ENCODE peak calls at places on chromosomes 3 and 15, in five cellular contexts. One of them, this sample, is unnamed.

GRCh38 chr3:193775421-193776077 is 182.5 kb downstream of the OPA1 start:
- DNase-seq in NCI-H69: peak; percentile 93
- DNase-seq in A549: no peak
- DNase-seq in AG04450: no peak
- DNase-seq in AG08396: no peak
- DNase-seq in this sample: peak; percentile 65

GRCh38 chr3:108181172-108181571 is 41.1 kb downstream of the IFT57 start:
- DNase-seq in NCI-H69: no peak
- DNase-seq in A549: no peak
- DNase-seq in AG04450: no peak
- DNase-seq in AG08396: no peak
- DNase-seq in this sample: no peak

GRCh38 chr3:99774467-99774866 is 43.2 kb upstream of the CMSS1 start:
- DNase-seq in NCI-H69: no peak
- DNase-seq in A549: no peak
- DNase-seq in AG04450: peak; percentile 23
- DNase-seq in AG08396: peak; percentile 22
- DNase-seq in this sample: no peak

GRCh38 chr15:64807051-64807749 is 18.2 kb downstream of the PIF1 start:
- DNase-seq in NCI-H69: no peak
- DNase-seq in A549: no peak
- DNase-seq in AG04450: no peak
- DNase-seq in AG08396: no peak
- DNase-seq in this sample: no peak

GRCh38 chr3:185781759-185782158 is 43.1 kb downstream of the IGF2BP2 start:
- DNase-seq in NCI-H69: no peak
- DNase-seq in A549: no peak
- DNase-seq in AG04450: peak; percentile 51
- DNase-seq in AG08396: peak; percentile 41
- DNase-seq in this sample: no peak

GRCh38 chr15:29139072-29139471 is 130.6 kb downstream of the NSMCE3 start:
- DNase-seq in NCI-H69: no peak
- DNase-seq in A549: no peak
- DNase-seq in AG04450: no peak
- DNase-seq in AG08396: no peak
- DNase-seq in this sample: no peak

GRCh38 chr3:46891132-46891531 is 13.6 kb downstream of the PTH1R start:
- DNase-seq in NCI-H69: no peak
- DNase-seq in A549: no peak
- DNase-seq in AG04450: no peak
- DNase-seq in AG08396: no peak
- DNase-seq in this sample: no peak

GRCh38 chr15:87736921-87737389 is 519.6 kb downstream of the NTRK3 start:
- DNase-seq in NCI-H69: no peak
- DNase-seq in A549: no peak
- DNase-seq in AG04450: no peak
- DNase-seq in AG08396: no peak
- DNase-seq in this sample: no peak

GRCh38 chr15:99424131-99424571 is 141.6 kb upstream of the MEF2A start:
- DNase-seq in NCI-H69: no peak
- DNase-seq in A549: no peak
- DNase-seq in AG04450: no peak
- DNase-seq in AG08396: no peak
- DNase-seq in this sample: no peak

GRCh38 chr15:31318429-31318828 is 8.2 kb upstream of the KLF13 start:
- DNase-seq in NCI-H69: no peak
- DNase-seq in A549: no peak
- DNase-seq in AG04450: no peak
- DNase-seq in AG08396: no peak
- DNase-seq in this sample: no peak

GRCh38 chr3:89326997-89327396 is 219.6 kb downstream of the EPHA3 start:
- DNase-seq in NCI-H69: no peak
- DNase-seq in A549: no peak
- DNase-seq in AG04450: no peak
- DNase-seq in AG08396: no peak
- DNase-seq in this sample: no peak

GRCh38 chr15:37093480-37094410 is 6.6 kb downstream of the MEIS2 start:
- DNase-seq in NCI-H69: peak; percentile 68
- DNase-seq in A549: no peak
- DNase-seq in AG04450: no peak
- DNase-seq in AG08396: no peak
- DNase-seq in this sample: no peak

GRCh38 chr3:165070682-165071081 is 7.6 kb downstream of the SI start:
- DNase-seq in NCI-H69: peak; percentile 32
- DNase-seq in A549: no peak
- DNase-seq in AG04450: no peak
- DNase-seq in AG08396: no peak
- DNase-seq in this sample: peak; percentile 16

GRCh38 chr3:63228677-63229076 is 49.4 kb upstream of the SYNPR start:
- DNase-seq in NCI-H69: peak; percentile 83
- DNase-seq in A549: peak; percentile 2
- DNase-seq in AG04450: no peak
- DNase-seq in AG08396: peak; percentile 36
- DNase-seq in this sample: peak; percentile 68

GRCh38 chr3:150868282-150868681 is 37.0 kb downstream of the MINDY4B start:
- DNase-seq in NCI-H69: no peak
- DNase-seq in A549: no peak
- DNase-seq in AG04450: no peak
- DNase-seq in AG08396: no peak
- DNase-seq in this sample: no peak

GRCh38 chr3:139520028-139520737 is 19.4 kb downstream of the RBP1 start:
- DNase-seq in NCI-H69: peak; percentile 37
- DNase-seq in A549: peak; percentile 12
- DNase-seq in AG04450: no peak
- DNase-seq in AG08396: no peak
- DNase-seq in this sample: peak; percentile 74

GRCh38 chr3:10443272-10443671 is 62.1 kb downstream of the ATP2B2 start:
- DNase-seq in NCI-H69: no peak
- DNase-seq in A549: no peak
- DNase-seq in AG04450: no peak
- DNase-seq in AG08396: no peak
- DNase-seq in this sample: no peak

GRCh38 chr3:127121221-127121647 is 71.7 kb upstream of the PRR23E start:
- DNase-seq in NCI-H69: no peak
- DNase-seq in A549: no peak
- DNase-seq in AG04450: no peak
- DNase-seq in AG08396: no peak
- DNase-seq in this sample: no peak